ENCODE peak calls at places on chromosomes 7 and 10, in five cellular contexts. O is HepG2, Q is ascending aorta, C is IMR-90, V is pancreas. H is an unnamed sample.

GRCh38 chr7:51315393-51316261 is 982 bp downstream of the COBL start:
- DNase-seq in O (peak; percentile 73), Q (no peak), C (no peak), V (no peak), H (no peak)

GRCh38 chr10:103585011-103585405 is 91.5 kb downstream of the NEURL1 start:
- DNase-seq in O (no peak), Q (no peak), C (no peak), V (no peak), H (no peak)

GRCh38 chr10:53536322-53536721 is 763.7 kb upstream of the MBL2 start:
- DNase-seq in O (no peak), Q (no peak), C (peak; percentile 0), V (no peak), H (no peak)

GRCh38 chr10:44416021-44416758 is 31.3 kb upstream of the CXCL12 start:
- DNase-seq in O (no peak), Q (no peak), C (no peak), V (no peak), H (no peak)

GRCh38 chr7:80359476-80359875 is 152.4 kb downstream of the GNAT3 start:
- DNase-seq in O (no peak), Q (no peak), C (no peak), V (no peak), H (no peak)

GRCh38 chr7:158705234-158705890 is 758 bp upstream of the NCAPG2 start:
- DNase-seq in O (no peak), Q (no peak), C (no peak), V (no peak), H (no peak)

GRCh38 chr7:138880881-138881577 is 83.0 kb upstream of the ATP6V0A4 start:
- DNase-seq in O (no peak), Q (no peak), C (no peak), V (no peak), H (no peak)

GRCh38 chr7:7795736-7796135 is 77.3 kb upstream of the RPA3 start:
- DNase-seq in O (peak; percentile 9), Q (no peak), C (peak; percentile 79), V (no peak), H (no peak)

GRCh38 chr7:36090976-36091375 is 62.1 kb upstream of the EEPD1 start:
- DNase-seq in O (no peak), Q (no peak), C (no peak), V (no peak), H (no peak)

GRCh38 chr10:63057509-63057908 is 75.6 kb upstream of the NRBF2 start:
- DNase-seq in O (no peak), Q (no peak), C (no peak), V (no peak), H (no peak)

GRCh38 chr7:6709808-6710207 is 3.1 kb upstream of the ZNF12 start:
- DNase-seq in O (peak; percentile 58), Q (no peak), C (no peak), V (no peak), H (peak; percentile 23)

GRCh38 chr7:47787249-47788069 is 160.8 kb downstream of the PKD1L1 start:
- DNase-seq in O (no peak), Q (no peak), C (peak; percentile 54), V (no peak), H (no peak)

GRCh38 chr10:117424789-117425649 is 49.8 kb upstream of the PDZD8 start:
- DNase-seq in O (peak; percentile 39), Q (no peak), C (no peak), V (no peak), H (no peak)

GRCh38 chr7:151695856-151696555 is 176.3 kb upstream of the RHEB start:
- DNase-seq in O (no peak), Q (no peak), C (no peak), V (no peak), H (no peak)

GRCh38 chr10:112022196-112022595 is 161.4 kb downstream of the GPAM start:
- DNase-seq in O (no peak), Q (no peak), C (no peak), V (no peak), H (no peak)

GRCh38 chr7:2628137-2628482 is 3.7 kb upstream of the TTYH3 start:
- DNase-seq in O (peak; percentile 86), Q (no peak), C (no peak), V (no peak), H (no peak)

GRCh38 chr10:116056445-116057293 is 216.3 kb downstream of the GFRA1 start:
- DNase-seq in O (peak; percentile 94), Q (no peak), C (no peak), V (no peak), H (no peak)

GRCh38 chr10:119517235-119518141 is 25.0 kb downstream of the RGS10 start:
- DNase-seq in O (no peak), Q (no peak), C (peak; percentile 63), V (no peak), H (no peak)

GRCh38 chr7:135801877-135802276 is 53.3 kb upstream of the FAM180A start:
- DNase-seq in O (no peak), Q (no peak), C (no peak), V (no peak), H (no peak)

GRCh38 chr10:88127766-88128165 is 264.3 kb downstream of the PTEN start:
- DNase-seq in O (no peak), Q (no peak), C (no peak), V (no peak), H (no peak)

GRCh38 chr10:133458710-133459453 is 5.1 kb downstream of the SCART1 start:
- DNase-seq in O (no peak), Q (no peak), C (peak; percentile 8), V (peak; percentile 64), H (no peak)

GRCh38 chr7:23093546-23093945 is 12.0 kb upstream of the KLHL7 start:
- DNase-seq in O (no peak), Q (no peak), C (peak; percentile 65), V (no peak), H (no peak)

GRCh38 chr10:124522903-124523260 is 61.3 kb downstream of the LHPP start:
- DNase-seq in O (peak; percentile 46), Q (no peak), C (no peak), V (peak; percentile 36), H (peak; percentile 28)
- H3K4me3 ChIP-seq in O (no peak overlapping the region), Q (no peak overlapping the region), C (no peak overlapping the region), V (no peak overlapping the region), H (no peak overlapping the region)

DNA sequence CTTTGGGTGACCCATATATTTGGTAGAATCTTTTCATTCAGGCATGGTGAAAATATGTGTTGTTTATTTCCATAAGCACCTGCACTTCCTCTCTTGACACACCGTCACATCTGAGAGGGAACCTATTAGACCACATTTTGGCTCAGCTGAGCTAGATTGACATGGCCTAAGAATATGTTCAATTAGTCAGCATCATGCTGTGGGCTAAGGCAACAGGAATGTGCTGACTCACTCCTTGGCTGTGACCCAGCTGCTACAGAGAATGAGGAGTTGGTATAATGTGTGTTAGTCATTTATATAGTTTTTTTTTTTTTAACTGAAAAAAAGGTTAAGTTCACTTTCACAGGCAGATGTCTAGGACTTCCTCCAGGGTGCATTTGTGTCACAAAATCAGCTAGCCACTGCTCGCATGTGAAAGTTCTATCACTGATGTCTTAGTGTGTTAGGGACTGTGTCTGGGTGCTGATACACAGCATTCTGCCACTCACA is 180.6 kb downstream of the SEMA3E start:
- DNase-seq in O (peak; percentile 26), Q (peak; percentile 59), C (peak; percentile 99), V (no peak), H (peak; percentile 34)
- TF ChIP-seq CTCF in O (no peak), Q (no peak), C (no peak), V (no peak), H (no peak)

GRCh38 chr10:110569736-110570135 is 2.2 kb downstream of the SMC3 start:
- DNase-seq in O (peak; percentile 89), Q (no peak), C (no peak), V (no peak), H (no peak)
- H3K4me3 ChIP-seq in O (peak overlapping the region; percentile 84), Q (no peak overlapping the region), C (no peak overlapping the region), V (no peak overlapping the region), H (no peak overlapping the region)

GRCh38 chr7:43353902-43354301 is 229.0 kb upstream of the STK17A start:
- DNase-seq in O (no peak), Q (no peak), C (no peak), V (no peak), H (no peak)
- TF ChIP-seq CTCF in O (no peak), Q (no peak), C (no peak), V (no peak), H (peak; percentile 12)

GRCh38 chr7:39623312-39624201 is at the start of gene RALA:
- DNase-seq in O (peak; percentile 84), Q (peak; percentile 73), C (peak; percentile 92), V (peak; percentile 96), H (peak; percentile 69)

GRCh38 chr7:39621784-39622411 is 1.5 kb upstream of the RALA start:
- DNase-seq in O (no peak), Q (no peak), C (peak; percentile 35), V (no peak), H (no peak)

GRCh38 chr7:39622609-39623311 is 612 bp upstream of the RALA start:
- DNase-seq in O (no peak), Q (no peak), C (no peak), V (no peak), H (no peak)

GRCh38 chr7:39624202-39624807 is 933 bp downstream of the RALA start:
- DNase-seq in O (no peak), Q (no peak), C (no peak), V (no peak), H (no peak)

GRCh38 chr7:39624935-39625694 is 1.7 kb downstream of the RALA start:
- DNase-seq in O (peak; percentile 24), Q (no peak), C (peak; percentile 52), V (no peak), H (no peak)
- H3K4me3 ChIP-seq in O (peak overlapping the region; percentile 79), Q (peak overlapping the region; percentile 93), C (peak overlapping the region; percentile 36), V (no peak overlapping the region), H (no peak overlapping the region)

GRCh38 chr7:118713039-118713438 is 488.5 kb downstream of the ANKRD7 start:
- DNase-seq in O (no peak), Q (no peak), C (no peak), V (no peak), H (peak; percentile 69)
- TF ChIP-seq CTCF in O (no peak), Q (no peak), C (no peak), V (no peak), H (no peak)

DNA sequence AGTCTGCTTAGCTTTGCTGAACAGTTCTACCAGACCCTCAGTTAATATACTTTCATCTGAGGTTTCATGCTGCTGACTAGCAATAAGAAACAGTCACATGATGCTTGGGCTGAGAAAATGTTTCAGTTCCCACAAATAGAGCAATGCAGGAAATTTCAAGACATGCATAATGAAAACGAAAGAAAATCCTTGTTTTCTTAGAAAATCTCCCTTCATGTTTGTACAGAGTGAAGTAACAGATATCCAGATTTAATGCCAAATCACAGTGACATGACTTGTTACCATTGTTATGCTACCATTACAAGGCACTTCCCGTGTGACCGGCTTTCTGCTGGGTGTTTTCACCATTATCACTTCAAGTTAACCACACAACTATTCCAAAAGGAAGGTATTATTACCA is 121.7 kb downstream of the DOCK4 start:
- DNase-seq in O (no peak), Q (no peak), C (peak; percentile 54), V (no peak), H (no peak)
- H3K4me3 ChIP-seq in O (no peak overlapping the region), Q (peak overlapping the region; percentile 28), C (no peak overlapping the region), V (no peak overlapping the region), H (no peak overlapping the region)